ENCODE peak calls at places on chromosomes 7 and 10, in five cellular contexts. One of them, this sample, is unnamed.

GRCh38 chr10:101831169-101831811 is 12.3 kb downstream of the KCNIP2 start:
- DNase-seq in GM23338: no peak
- DNase-seq in pancreas: no peak
- DNase-seq in heart right ventricle: no peak
- DNase-seq in upper lobe of right lung: no peak
- DNase-seq in this sample: peak

GRCh38 chr10:90884414-90884813 is 12.6 kb downstream of the RPP30 start:
- DNase-seq in GM23338: no peak
- DNase-seq in pancreas: no peak
- DNase-seq in heart right ventricle: no peak
- DNase-seq in upper lobe of right lung: no peak
- DNase-seq in this sample: no peak

GRCh38 chr10:33132626-33133025 is 174.6 kb upstream of the ITGB1 start:
- DNase-seq in GM23338: peak
- DNase-seq in pancreas: no peak
- DNase-seq in heart right ventricle: no peak
- DNase-seq in upper lobe of right lung: no peak
- DNase-seq in this sample: no peak

GRCh38 chr7:75039709-75040108 is 33.9 kb downstream of the RCC1L start:
- DNase-seq in GM23338: no peak
- DNase-seq in pancreas: no peak
- DNase-seq in heart right ventricle: no peak
- DNase-seq in upper lobe of right lung: no peak
- DNase-seq in this sample: no peak

GRCh38 chr10:13731799-13732198 is 145.0 kb downstream of the PRPF18 start:
- DNase-seq in GM23338: no peak
- DNase-seq in pancreas: no peak
- DNase-seq in heart right ventricle: no peak
- DNase-seq in upper lobe of right lung: no peak
- DNase-seq in this sample: no peak

GRCh38 chr10:62511656-62512055 is 137.5 kb downstream of the ZNF365 start:
- DNase-seq in GM23338: no peak
- DNase-seq in pancreas: no peak
- DNase-seq in heart right ventricle: no peak
- DNase-seq in upper lobe of right lung: no peak
- DNase-seq in this sample: no peak

GRCh38 chr10:129755075-129756020 is 208.7 kb downstream of the EBF3 start:
- DNase-seq in GM23338: no peak
- DNase-seq in pancreas: no peak
- DNase-seq in heart right ventricle: no peak
- DNase-seq in upper lobe of right lung: peak
- DNase-seq in this sample: peak

GRCh38 chr10:95788830-95789229 is 32.9 kb downstream of the ENTPD1 start:
- DNase-seq in GM23338: no peak
- DNase-seq in pancreas: no peak
- DNase-seq in heart right ventricle: no peak
- DNase-seq in upper lobe of right lung: no peak
- DNase-seq in this sample: no peak

GRCh38 chr7:150657526-150657925 is 25.3 kb upstream of the GIMAP6 start:
- DNase-seq in GM23338: no peak
- DNase-seq in pancreas: no peak
- DNase-seq in heart right ventricle: no peak
- DNase-seq in upper lobe of right lung: no peak
- DNase-seq in this sample: no peak

GRCh38 chr7:134290286-134290685 is 26.4 kb downstream of the SLC35B4 start:
- DNase-seq in GM23338: no peak
- DNase-seq in pancreas: no peak
- DNase-seq in heart right ventricle: no peak
- DNase-seq in upper lobe of right lung: no peak
- DNase-seq in this sample: no peak

GRCh38 chr7:27149817-27150567 is 2.4 kb downstream of the HOXA3 start:
- DNase-seq in GM23338: no peak
- DNase-seq in pancreas: no peak
- DNase-seq in heart right ventricle: no peak
- DNase-seq in upper lobe of right lung: peak
- DNase-seq in this sample: peak

GRCh38 chr10:17665742-17666141 is 21.8 kb downstream of the STAM start:
- DNase-seq in GM23338: no peak
- DNase-seq in pancreas: no peak
- DNase-seq in heart right ventricle: peak
- DNase-seq in upper lobe of right lung: no peak
- DNase-seq in this sample: no peak

GRCh38 chr7:6106140-6106904 is 75.1 kb downstream of the ANKRD61 start:
- DNase-seq in GM23338: peak
- DNase-seq in pancreas: no peak
- DNase-seq in heart right ventricle: no peak
- DNase-seq in upper lobe of right lung: peak
- DNase-seq in this sample: no peak
- TF ChIP-seq CTCF in GM23338: no peak
- TF ChIP-seq CTCF in pancreas: no peak
- TF ChIP-seq CTCF in heart right ventricle: no peak
- TF ChIP-seq CTCF in upper lobe of right lung: peak
- TF ChIP-seq CTCF in this sample: peak

DNA sequence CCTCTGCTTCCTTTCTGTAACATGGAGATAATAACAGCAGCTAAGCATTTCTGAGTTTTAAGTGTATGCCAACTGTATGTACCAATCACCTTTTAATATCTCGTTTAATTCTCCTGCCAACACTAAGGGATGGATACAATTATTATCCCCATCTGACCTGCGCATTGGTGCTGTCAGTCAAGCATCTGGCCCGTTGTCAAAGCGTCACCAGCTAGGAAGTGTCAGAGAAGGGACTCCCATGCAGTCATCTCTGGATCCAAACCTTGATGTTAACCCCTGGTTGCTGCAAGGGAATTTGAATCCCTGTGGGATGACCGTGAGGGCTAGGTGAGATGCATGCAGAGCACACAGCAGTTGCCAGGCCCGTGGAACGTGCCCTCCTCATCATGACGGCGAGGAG is 506.8 kb downstream of the SDK1 start:
- DNase-seq in GM23338: no peak
- DNase-seq in pancreas: no peak
- DNase-seq in heart right ventricle: no peak
- DNase-seq in upper lobe of right lung: no peak
- DNase-seq in this sample: no peak
- H3K4me3 ChIP-seq in GM23338: no peak
- H3K4me3 ChIP-seq in pancreas: no peak
- H3K4me3 ChIP-seq in heart right ventricle: no peak
- H3K4me3 ChIP-seq in upper lobe of right lung: no peak
- H3K4me3 ChIP-seq in this sample: no peak

GRCh38 chr7:100483101-100483727 is 513 bp upstream of the NYAP1 start:
- DNase-seq in GM23338: peak
- DNase-seq in pancreas: peak
- DNase-seq in heart right ventricle: peak
- DNase-seq in upper lobe of right lung: peak
- DNase-seq in this sample: peak

GRCh38 chr7:100481466-100481865 is 2.3 kb upstream of the NYAP1 start:
- DNase-seq in GM23338: no peak
- DNase-seq in pancreas: no peak
- DNase-seq in heart right ventricle: no peak
- DNase-seq in upper lobe of right lung: no peak
- DNase-seq in this sample: no peak

GRCh38 chr7:100484636-100485114 is 948 bp downstream of the NYAP1 start:
- DNase-seq in GM23338: no peak
- DNase-seq in pancreas: no peak
- DNase-seq in heart right ventricle: no peak
- DNase-seq in upper lobe of right lung: no peak
- DNase-seq in this sample: no peak

GRCh38 chr7:100483728-100484635 is at the start of gene NYAP1:
- DNase-seq in GM23338: peak
- DNase-seq in pancreas: peak
- DNase-seq in heart right ventricle: peak
- DNase-seq in upper lobe of right lung: no peak
- DNase-seq in this sample: no peak

DNA sequence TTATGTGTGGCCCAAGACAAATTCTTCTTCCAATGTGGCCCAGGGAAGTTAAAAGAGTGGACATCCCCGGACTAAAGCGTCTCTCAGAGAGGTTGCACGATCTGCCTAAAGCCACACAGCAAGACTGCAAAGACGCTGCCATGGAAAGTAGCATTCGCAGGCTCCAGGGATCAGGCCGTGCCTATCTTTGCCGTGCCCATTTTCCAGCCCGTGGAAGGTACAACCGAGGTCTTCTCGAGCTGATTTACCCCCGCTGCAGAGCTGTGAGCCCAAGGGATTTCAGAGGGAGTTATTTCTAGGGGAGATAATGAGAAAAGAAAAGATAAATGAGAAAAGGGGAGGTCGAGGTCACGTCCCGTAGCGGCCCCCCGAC is 1.0 kb upstream of the NYAP1 start:
- DNase-seq in GM23338: no peak
- DNase-seq in pancreas: no peak
- DNase-seq in heart right ventricle: no peak
- DNase-seq in upper lobe of right lung: no peak
- DNase-seq in this sample: no peak
- H3K27ac ChIP-seq in GM23338: no peak
- H3K27ac ChIP-seq in pancreas: no peak
- H3K27ac ChIP-seq in heart right ventricle: no peak
- H3K27ac ChIP-seq in upper lobe of right lung: no peak
- H3K27ac ChIP-seq in this sample: no peak

GRCh38 chr7:101900103-101900502 is 82.7 kb downstream of the CUX1 start:
- DNase-seq in GM23338: no peak
- DNase-seq in pancreas: no peak
- DNase-seq in heart right ventricle: peak
- DNase-seq in upper lobe of right lung: no peak
- DNase-seq in this sample: no peak
- TF ChIP-seq CTCF in GM23338: no peak
- TF ChIP-seq CTCF in pancreas: no peak
- TF ChIP-seq CTCF in heart right ventricle: no peak
- TF ChIP-seq CTCF in upper lobe of right lung: no peak
- TF ChIP-seq CTCF in this sample: no peak

DNA sequence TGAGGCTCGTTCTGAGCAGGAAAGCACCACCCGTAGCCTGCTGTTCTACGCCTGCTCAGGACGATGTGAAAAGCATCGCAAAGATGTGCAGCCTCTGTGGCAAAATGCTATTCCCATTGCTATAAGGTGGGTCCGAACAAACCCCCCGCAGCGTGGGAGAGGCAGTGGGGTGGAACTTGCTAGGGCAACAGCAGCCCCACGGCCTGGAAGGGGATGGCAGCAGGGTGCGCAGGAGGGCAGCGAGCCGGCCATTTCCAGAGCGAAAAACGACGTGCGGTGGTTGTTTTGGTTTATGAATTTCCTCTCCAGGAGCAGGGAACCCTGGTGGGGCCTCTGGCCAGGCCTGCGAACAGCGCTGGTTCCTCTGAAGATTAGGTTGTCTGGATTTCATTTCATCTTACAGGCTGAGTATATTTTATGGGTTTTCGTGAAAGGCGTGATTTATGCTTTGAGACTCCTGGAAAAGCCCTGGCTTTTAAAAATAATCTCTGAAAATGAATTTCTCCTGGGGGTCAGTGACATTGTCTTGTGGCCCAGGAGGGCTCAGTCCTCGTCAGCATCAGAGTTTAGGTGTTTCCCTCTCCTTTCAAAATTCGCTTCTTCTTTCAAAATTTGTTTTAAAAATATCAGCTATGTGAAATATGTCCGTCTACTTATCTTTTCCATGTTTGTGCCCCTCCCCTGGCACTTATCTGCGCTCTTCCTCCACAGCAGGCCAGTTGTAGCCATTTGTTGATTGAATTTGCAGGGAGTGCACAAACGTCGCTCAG is 42.3 kb upstream of the UBE3C start:
- DNase-seq in GM23338: no peak
- DNase-seq in pancreas: no peak
- DNase-seq in heart right ventricle: no peak
- DNase-seq in upper lobe of right lung: no peak
- DNase-seq in this sample: peak
- H3K4me3 ChIP-seq in GM23338: no peak
- H3K4me3 ChIP-seq in pancreas: no peak
- H3K4me3 ChIP-seq in heart right ventricle: no peak
- H3K4me3 ChIP-seq in upper lobe of right lung: no peak
- H3K4me3 ChIP-seq in this sample: no peak

DNA sequence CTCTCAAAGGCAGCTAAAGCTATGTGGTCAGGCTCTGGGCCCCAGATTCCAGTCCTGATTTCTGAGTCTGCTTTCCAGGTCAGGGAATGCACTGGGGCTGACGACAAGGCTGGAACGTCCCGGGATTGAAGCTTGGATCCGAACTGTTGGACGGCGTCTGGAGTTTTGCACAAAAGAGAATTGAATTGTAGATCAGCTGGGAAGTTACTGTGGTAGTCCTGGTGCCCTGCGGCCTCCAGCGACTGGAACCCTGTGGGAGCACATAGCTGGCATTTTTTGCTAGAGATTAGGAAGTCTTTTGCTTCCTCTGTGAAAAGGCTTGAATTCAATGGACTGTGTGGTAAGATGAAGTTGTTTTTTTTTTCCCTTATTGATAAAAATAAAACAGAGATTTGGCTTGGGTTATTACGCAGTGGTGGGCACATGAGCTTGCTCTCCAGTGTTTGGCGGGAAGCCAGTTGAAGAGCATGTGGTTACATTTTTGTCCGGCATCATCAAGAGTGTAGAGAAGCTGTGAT is at the start of gene HK1:
- DNase-seq in GM23338: peak
- DNase-seq in pancreas: no peak
- DNase-seq in heart right ventricle: peak
- DNase-seq in upper lobe of right lung: no peak
- DNase-seq in this sample: no peak
- H3K27ac ChIP-seq in GM23338: no peak
- H3K27ac ChIP-seq in pancreas: peak
- H3K27ac ChIP-seq in heart right ventricle: peak
- H3K27ac ChIP-seq in upper lobe of right lung: no peak
- H3K27ac ChIP-seq in this sample: no peak

DNA sequence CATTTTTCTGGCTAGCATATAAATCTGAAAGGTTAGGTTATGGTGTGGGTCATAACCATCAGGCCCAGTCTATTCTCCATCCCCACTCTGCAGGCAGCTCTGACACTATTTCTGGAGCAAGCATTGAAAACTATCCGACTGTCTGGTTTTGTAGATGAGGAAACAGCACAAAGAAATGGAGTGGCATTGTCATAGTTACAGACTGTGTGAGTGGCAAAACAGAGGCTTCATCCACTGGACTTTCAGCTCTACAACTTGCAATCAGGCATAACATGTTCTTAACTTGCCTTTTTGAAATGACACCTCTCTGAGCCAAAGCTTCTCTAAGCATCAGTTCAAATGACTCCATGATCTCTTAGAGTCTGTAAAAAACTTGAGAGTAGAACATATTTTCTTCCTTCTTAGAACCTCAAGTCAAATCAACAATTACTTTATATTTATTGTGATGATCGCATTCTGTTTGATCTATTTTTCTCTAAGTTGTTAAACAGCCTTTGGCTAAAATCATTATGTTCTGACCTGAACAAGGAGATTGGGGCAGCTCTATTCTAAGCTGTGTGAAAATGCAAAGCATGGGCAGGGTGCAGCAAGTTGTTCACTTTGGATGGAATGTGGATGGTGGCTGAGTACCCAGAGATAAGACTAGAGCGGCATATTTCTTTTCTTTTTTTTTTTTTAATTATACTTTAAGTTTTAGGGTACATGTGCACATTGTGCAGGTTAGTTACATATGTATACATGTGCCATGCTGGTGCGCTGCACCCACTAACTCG is 68.5 kb downstream of the LRRC4 start:
- DNase-seq in GM23338: no peak
- DNase-seq in pancreas: no peak
- DNase-seq in heart right ventricle: no peak
- DNase-seq in upper lobe of right lung: no peak
- DNase-seq in this sample: no peak
- TF ChIP-seq CTCF in GM23338: no peak
- TF ChIP-seq CTCF in pancreas: no peak
- TF ChIP-seq CTCF in heart right ventricle: no peak
- TF ChIP-seq CTCF in upper lobe of right lung: no peak
- TF ChIP-seq CTCF in this sample: no peak

GRCh38 chr7:79386688-79387422 is 66.6 kb downstream of the MAGI2 start:
- DNase-seq in GM23338: peak
- DNase-seq in pancreas: no peak
- DNase-seq in heart right ventricle: no peak
- DNase-seq in upper lobe of right lung: no peak
- DNase-seq in this sample: no peak
- H3K4me3 ChIP-seq in GM23338: no peak
- H3K4me3 ChIP-seq in pancreas: no peak
- H3K4me3 ChIP-seq in heart right ventricle: no peak
- H3K4me3 ChIP-seq in upper lobe of right lung: no peak
- H3K4me3 ChIP-seq in this sample: no peak